ENCODE peak calls at places on chromosomes 13 and 19, in four cellular contexts. I, S, H and J are unnamed samples.

GRCh38 chr19:9914315-9915207 is 21.8 kb downstream of the OLFM2 start:
- DNase-seq in I (peak; percentile 74), S (peak; percentile 69), H (peak; percentile 83), J (peak; percentile 97)

GRCh38 chr19:11814707-11815050 is 606 bp downstream of the ZNF440 start:
- DNase-seq in I (peak; percentile 24), H (peak; percentile 51), S (no peak), J (peak; percentile 67)

GRCh38 chr13:100983111-100983510 is 308.5 kb upstream of the TMTC4 start:
- DNase-seq in H (no peak), S (no peak), I (no peak), J (no peak)

GRCh38 chr13:89796196-89796595 is 1551.3 kb upstream of the MIR17HG start:
- DNase-seq in H (no peak), I (no peak), S (no peak), J (peak; percentile 13)

GRCh38 chr19:1645299-1645698 is 7.1 kb downstream of the TCF3 start:
- DNase-seq in I (no peak), H (no peak), S (no peak), J (no peak)

GRCh38 chr13:101941095-101941777 is 460.6 kb downstream of the FGF14 start:
- DNase-seq in H (peak; percentile 38), S (no peak), I (no peak), J (peak; percentile 15)

GRCh38 chr19:11264452-11265176 is 2.3 kb upstream of the DOCK6 start:
- DNase-seq in S (no peak), I (peak; percentile 77), H (peak; percentile 20), J (no peak)

GRCh38 chr19:19385900-19386339 is 19.6 kb upstream of the GATAD2A start:
- DNase-seq in I (no peak), S (no peak), H (no peak), J (peak; percentile 85)

GRCh38 chr13:48594080-48594815 is 59.5 kb upstream of the CYSLTR2 start:
- DNase-seq in H (no peak), S (no peak), I (peak; percentile 41), J (no peak)

GRCh38 chr19:42274065-42274682 is 5.1 kb downstream of the CIC start:
- DNase-seq in S (no peak), H (no peak), I (no peak), J (no peak)

GRCh38 chr19:51946602-51947001 is 19.3 kb downstream of the ZNF613 start:
- DNase-seq in H (no peak), I (no peak), S (no peak), J (no peak)

GRCh38 chr13:39527961-39528720 is 74.9 kb downstream of the LHFPL6 start:
- DNase-seq in H (peak; percentile 96), S (no peak), I (no peak), J (no peak)

GRCh38 chr19:48656840-48657474 is 11.0 kb upstream of the CA11 start:
- DNase-seq in S (no peak), H (peak; percentile 81), I (no peak), J (no peak)

GRCh38 chr13:26300140-26300539 is 46.2 kb downstream of the CDK8 start:
- DNase-seq in I (no peak), S (no peak), H (peak; percentile 87), J (no peak)

GRCh38 chr19:8571006-8571411 is 6.2 kb downstream of the MYO1F start:
- DNase-seq in H (peak; percentile 88), I (peak; percentile 77), S (no peak), J (peak; percentile 90)

GRCh38 chr19:18514800-18515682 is 6.8 kb downstream of the ELL start:
- DNase-seq in S (no peak), I (no peak), H (peak; percentile 83), J (no peak)

GRCh38 chr19:48341006-48341405 is 15.7 kb downstream of the EMP3 start:
- DNase-seq in S (no peak), I (no peak), H (no peak), J (no peak)

GRCh38 chr19:3125900-3126524 is 9.8 kb upstream of the GNA15 start:
- DNase-seq in I (peak; percentile 69), H (peak; percentile 22), S (peak; percentile 63), J (peak; percentile 29)

GRCh38 chr19:29690842-29691241 is 24.2 kb downstream of the C19orf12 start:
- DNase-seq in I (peak; percentile 87), S (peak; percentile 33), H (peak; percentile 49), J (peak; percentile 90)

GRCh38 chr13:22198656-22199217 is 527.9 kb downstream of the FGF9 start:
- DNase-seq in H (no peak), I (no peak), S (no peak), J (no peak)

GRCh38 chr13:105037064-105037463 is 1498.4 kb downstream of the EFNB2 start:
- DNase-seq in H (peak; percentile 3), I (no peak), S (no peak), J (no peak)

GRCh38 chr13:64069892-64070291 is 2654.2 kb upstream of the PCDH20 start:
- DNase-seq in I (no peak), H (no peak), S (no peak), J (no peak)

GRCh38 chr13:91375119-91375729 is 23.2 kb upstream of the GPC5 start:
- DNase-seq in H (peak; percentile 19), S (no peak), I (peak; percentile 54), J (peak; percentile 79)

GRCh38 chr13:30103161-30103858 is 204.0 kb downstream of the KATNAL1 start:
- DNase-seq in I (no peak), S (no peak), H (no peak), J (no peak)

GRCh38 chr13:66237411-66238062 is 992.6 kb downstream of the PCDH9 start:
- DNase-seq in S (no peak), I (no peak), H (no peak), J (no peak)

GRCh38 chr19:38930776-38931761 is at the start of gene MRPS12:
- DNase-seq in H (peak; percentile 99), I (peak; percentile 100), S (peak; percentile 97), J (peak; percentile 100)

GRCh38 chr19:15971217-15971616 is 22.4 kb downstream of the OR10H4 start:
- DNase-seq in S (no peak), I (peak; percentile 5), H (no peak), J (peak; percentile 8)

GRCh38 chr13:43983373-43983772 is 103.7 kb downstream of the LACC1 start:
- DNase-seq in I (no peak), H (no peak), S (no peak), J (no peak)

GRCh38 chr19:32642771-32643170 is 32.2 kb downstream of the ANKRD27 start:
- DNase-seq in S (peak; percentile 49), H (no peak), I (no peak), J (no peak)

GRCh38 chr13:95954266-95954665 is 98.9 kb downstream of the UGGT2 start:
- DNase-seq in I (no peak), S (no peak), H (no peak), J (no peak)

GRCh38 chr13:100100115-100100879 is 11.4 kb downstream of the PCCA start:
- DNase-seq in S (no peak), H (peak; percentile 90), I (no peak), J (peak; percentile 56)

GRCh38 chr13:93226623-93227279 is at the start of gene GPC6:
- DNase-seq in S (no peak), I (no peak), H (peak; percentile 93), J (peak; percentile 29)

GRCh38 chr19:49690656-49691242 is at the start of gene CPT1C:
- DNase-seq in H (peak; percentile 77), I (no peak), S (no peak), J (no peak)

GRCh38 chr13:25951831-25952230 is 100.0 kb downstream of the SHISA2 start:
- DNase-seq in H (no peak), I (no peak), S (no peak), J (no peak)

GRCh38 chr13:60759499-60759898 is 362.5 kb downstream of the TDRD3 start:
- DNase-seq in I (no peak), H (peak; percentile 5), S (no peak), J (peak; percentile 93)

GRCh38 chr19:49463960-49464740 is 9.9 kb upstream of the FLT3LG start:
- DNase-seq in I (no peak), S (no peak), H (no peak), J (no peak)

GRCh38 chr19:38710928-38711725 is 33.1 kb downstream of the CAPN12 start:
- DNase-seq in I (no peak), H (no peak), S (no peak), J (no peak)